ENCODE peak calls at places on chromosomes 7 and 10, in five cellular contexts. One of them, this sample, is unnamed.

GRCh38 chr7:1025747-1026581 is 18.4 kb upstream of the GPR146 start:
- DNase-seq in naive thymus-derived CD8-positive, alpha-beta T cell: no peak
- DNase-seq in LHCN-M2: no peak
- DNase-seq in NCI-H1930: no peak
- DNase-seq in AG09309: no peak
- DNase-seq in this sample: no peak

GRCh38 chr10:22427101-22427500 is 81.8 kb downstream of the SPAG6 start:
- DNase-seq in naive thymus-derived CD8-positive, alpha-beta T cell: no peak
- DNase-seq in LHCN-M2: peak; percentile 53
- DNase-seq in NCI-H1930: no peak
- DNase-seq in AG09309: no peak
- DNase-seq in this sample: peak; percentile 44

GRCh38 chr10:130926442-130926841 is 385.1 kb downstream of the TCERG1L start:
- DNase-seq in naive thymus-derived CD8-positive, alpha-beta T cell: no peak
- DNase-seq in LHCN-M2: no peak
- DNase-seq in NCI-H1930: no peak
- DNase-seq in AG09309: no peak
- DNase-seq in this sample: no peak

GRCh38 chr7:99499356-99499712 is 747 bp downstream of the ZNF394 start:
- DNase-seq in naive thymus-derived CD8-positive, alpha-beta T cell: peak; percentile 23
- DNase-seq in LHCN-M2: no peak
- DNase-seq in NCI-H1930: no peak
- DNase-seq in AG09309: no peak
- DNase-seq in this sample: no peak

GRCh38 chr10:101903827-101904520 is 60.4 kb upstream of the KCNIP2 start:
- DNase-seq in naive thymus-derived CD8-positive, alpha-beta T cell: no peak
- DNase-seq in LHCN-M2: peak; percentile 96
- DNase-seq in NCI-H1930: no peak
- DNase-seq in AG09309: no peak
- DNase-seq in this sample: no peak

GRCh38 chr7:90530263-90530662 is 60.8 kb downstream of the PTTG1IP2 start:
- DNase-seq in naive thymus-derived CD8-positive, alpha-beta T cell: no peak
- DNase-seq in LHCN-M2: peak; percentile 60
- DNase-seq in NCI-H1930: no peak
- DNase-seq in AG09309: peak; percentile 2
- DNase-seq in this sample: peak; percentile 9

GRCh38 chr10:65194131-65194530 is 1672.9 kb downstream of the REEP3 start:
- DNase-seq in naive thymus-derived CD8-positive, alpha-beta T cell: no peak
- DNase-seq in LHCN-M2: peak; percentile 93
- DNase-seq in NCI-H1930: no peak
- DNase-seq in AG09309: no peak
- DNase-seq in this sample: no peak

GRCh38 chr10:33228426-33228825 is 106.0 kb downstream of the NRP1 start:
- DNase-seq in naive thymus-derived CD8-positive, alpha-beta T cell: no peak
- DNase-seq in LHCN-M2: no peak
- DNase-seq in NCI-H1930: no peak
- DNase-seq in AG09309: no peak
- DNase-seq in this sample: no peak

GRCh38 chr10:123038782-123039631 is 30.2 kb downstream of the ACADSB start:
- DNase-seq in naive thymus-derived CD8-positive, alpha-beta T cell: no peak
- DNase-seq in LHCN-M2: no peak
- DNase-seq in NCI-H1930: no peak
- DNase-seq in AG09309: no peak
- DNase-seq in this sample: no peak

GRCh38 chr7:22332481-22332880 is 24.5 kb downstream of the RAPGEF5 start:
- DNase-seq in naive thymus-derived CD8-positive, alpha-beta T cell: no peak
- DNase-seq in LHCN-M2: no peak
- DNase-seq in NCI-H1930: no peak
- DNase-seq in AG09309: no peak
- DNase-seq in this sample: no peak

GRCh38 chr10:70088299-70088698 is 35.7 kb downstream of the MACROH2A2 start:
- DNase-seq in naive thymus-derived CD8-positive, alpha-beta T cell: no peak
- DNase-seq in LHCN-M2: no peak
- DNase-seq in NCI-H1930: no peak
- DNase-seq in AG09309: no peak
- DNase-seq in this sample: no peak

GRCh38 chr10:18185621-18186020 is 45.4 kb downstream of the CACNB2 start:
- DNase-seq in naive thymus-derived CD8-positive, alpha-beta T cell: no peak
- DNase-seq in LHCN-M2: no peak
- DNase-seq in NCI-H1930: no peak
- DNase-seq in AG09309: no peak
- DNase-seq in this sample: no peak

This sample was measured in AG20443.